ENCODE peak calls at places on chromosomes 5 and 9, in ten cellular contexts. One of them, this sample, is unnamed.

GRCh38 chr5:122755740-122756139 is 19.1 kb upstream of the SNX2 start:
- DNase-seq in Calu3: no peak
- DNase-seq in stimulated activated CD4-positive, alpha-beta T cell treated with anti-CD3 and anti-CD28 coated beads, Interleukin-4, amount 100 ng/mL, for 48 hours: no peak
- DNase-seq in GM20000: no peak
- DNase-seq in Jurkat, Clone E6-1: no peak
- DNase-seq in H7: no peak
- DNase-seq in CD8-positive, alpha-beta memory T cell: no peak
- DNase-seq in AG04450: no peak
- DNase-seq in brain microvascular endothelial cell: no peak
- DNase-seq in EH: peak; percentile 7
- DNase-seq in this sample: no peak

GRCh38 chr9:138038244-138038671 is 160.7 kb downstream of the CACNA1B start:
- DNase-seq in Calu3: no peak
- DNase-seq in stimulated activated CD4-positive, alpha-beta T cell treated with anti-CD3 and anti-CD28 coated beads, Interleukin-4, amount 100 ng/mL, for 48 hours: no peak
- DNase-seq in GM20000: no peak
- DNase-seq in Jurkat, Clone E6-1: no peak
- DNase-seq in H7: no peak
- DNase-seq in CD8-positive, alpha-beta memory T cell: no peak
- DNase-seq in AG04450: no peak
- DNase-seq in brain microvascular endothelial cell: no peak
- DNase-seq in EH: no peak
- DNase-seq in this sample: no peak

GRCh38 chr5:31886206-31886605 is 247.3 kb downstream of the PDZD2 start:
- DNase-seq in Calu3: no peak
- DNase-seq in stimulated activated CD4-positive, alpha-beta T cell treated with anti-CD3 and anti-CD28 coated beads, Interleukin-4, amount 100 ng/mL, for 48 hours: no peak
- DNase-seq in GM20000: no peak
- DNase-seq in Jurkat, Clone E6-1: no peak
- DNase-seq in H7: no peak
- DNase-seq in CD8-positive, alpha-beta memory T cell: no peak
- DNase-seq in AG04450: no peak
- DNase-seq in brain microvascular endothelial cell: no peak
- DNase-seq in EH: no peak
- DNase-seq in this sample: no peak

GRCh38 chr5:74919487-74919886 is 53.3 kb upstream of the FAM169A start:
- DNase-seq in Calu3: no peak
- DNase-seq in stimulated activated CD4-positive, alpha-beta T cell treated with anti-CD3 and anti-CD28 coated beads, Interleukin-4, amount 100 ng/mL, for 48 hours: no peak
- DNase-seq in GM20000: peak; percentile 59
- DNase-seq in Jurkat, Clone E6-1: peak; percentile 47
- DNase-seq in H7: peak; percentile 76
- DNase-seq in CD8-positive, alpha-beta memory T cell: no peak
- DNase-seq in AG04450: peak; percentile 18
- DNase-seq in brain microvascular endothelial cell: peak; percentile 36
- DNase-seq in EH: peak; percentile 75
- DNase-seq in this sample: no peak

GRCh38 chr5:116382874-116383266 is 191.8 kb downstream of the SEMA6A start:
- DNase-seq in Calu3: no peak
- DNase-seq in stimulated activated CD4-positive, alpha-beta T cell treated with anti-CD3 and anti-CD28 coated beads, Interleukin-4, amount 100 ng/mL, for 48 hours: no peak
- DNase-seq in GM20000: no peak
- DNase-seq in Jurkat, Clone E6-1: no peak
- DNase-seq in H7: no peak
- DNase-seq in CD8-positive, alpha-beta memory T cell: no peak
- DNase-seq in AG04450: no peak
- DNase-seq in brain microvascular endothelial cell: no peak
- DNase-seq in EH: no peak
- DNase-seq in this sample: no peak

GRCh38 chr9:79817469-79818004 is 245.8 kb downstream of the TLE4 start:
- DNase-seq in Calu3: no peak
- DNase-seq in stimulated activated CD4-positive, alpha-beta T cell treated with anti-CD3 and anti-CD28 coated beads, Interleukin-4, amount 100 ng/mL, for 48 hours: no peak
- DNase-seq in GM20000: peak; percentile 42
- DNase-seq in Jurkat, Clone E6-1: no peak
- DNase-seq in H7: peak; percentile 7
- DNase-seq in CD8-positive, alpha-beta memory T cell: no peak
- DNase-seq in AG04450: no peak
- DNase-seq in brain microvascular endothelial cell: peak; percentile 7
- DNase-seq in EH: no peak
- DNase-seq in this sample: no peak

GRCh38 chr5:119532637-119533036 is 80.3 kb downstream of the HSD17B4 start:
- DNase-seq in Calu3: no peak
- DNase-seq in stimulated activated CD4-positive, alpha-beta T cell treated with anti-CD3 and anti-CD28 coated beads, Interleukin-4, amount 100 ng/mL, for 48 hours: no peak
- DNase-seq in GM20000: no peak
- DNase-seq in Jurkat, Clone E6-1: no peak
- DNase-seq in H7: no peak
- DNase-seq in CD8-positive, alpha-beta memory T cell: no peak
- DNase-seq in AG04450: no peak
- DNase-seq in brain microvascular endothelial cell: no peak
- DNase-seq in EH: no peak
- DNase-seq in this sample: no peak

GRCh38 chr9:13817754-13818278 is 496.1 kb downstream of the NFIB start:
- DNase-seq in Calu3: no peak
- DNase-seq in stimulated activated CD4-positive, alpha-beta T cell treated with anti-CD3 and anti-CD28 coated beads, Interleukin-4, amount 100 ng/mL, for 48 hours: no peak
- DNase-seq in GM20000: no peak
- DNase-seq in Jurkat, Clone E6-1: no peak
- DNase-seq in H7: no peak
- DNase-seq in CD8-positive, alpha-beta memory T cell: no peak
- DNase-seq in AG04450: no peak
- DNase-seq in brain microvascular endothelial cell: no peak
- DNase-seq in EH: no peak
- DNase-seq in this sample: no peak

GRCh38 chr5:149345892-149346222 is 558 bp downstream of the GRPEL2 start:
- DNase-seq in Calu3: peak; percentile 19
- DNase-seq in stimulated activated CD4-positive, alpha-beta T cell treated with anti-CD3 and anti-CD28 coated beads, Interleukin-4, amount 100 ng/mL, for 48 hours: no peak
- DNase-seq in GM20000: no peak
- DNase-seq in Jurkat, Clone E6-1: no peak
- DNase-seq in H7: peak; percentile 65
- DNase-seq in CD8-positive, alpha-beta memory T cell: no peak
- DNase-seq in AG04450: no peak
- DNase-seq in brain microvascular endothelial cell: no peak
- DNase-seq in EH: peak; percentile 59
- DNase-seq in this sample: no peak

GRCh38 chr5:144309265-144309664 is 138.6 kb downstream of the KCTD16 start:
- DNase-seq in Calu3: no peak
- DNase-seq in stimulated activated CD4-positive, alpha-beta T cell treated with anti-CD3 and anti-CD28 coated beads, Interleukin-4, amount 100 ng/mL, for 48 hours: no peak
- DNase-seq in GM20000: no peak
- DNase-seq in Jurkat, Clone E6-1: no peak
- DNase-seq in H7: no peak
- DNase-seq in CD8-positive, alpha-beta memory T cell: no peak
- DNase-seq in AG04450: no peak
- DNase-seq in brain microvascular endothelial cell: no peak
- DNase-seq in EH: peak; percentile 56
- DNase-seq in this sample: no peak

GRCh38 chr9:87569008-87569908 is 71.6 kb downstream of the DAPK1 start:
- DNase-seq in Calu3: no peak
- DNase-seq in stimulated activated CD4-positive, alpha-beta T cell treated with anti-CD3 and anti-CD28 coated beads, Interleukin-4, amount 100 ng/mL, for 48 hours: no peak
- DNase-seq in GM20000: no peak
- DNase-seq in Jurkat, Clone E6-1: peak; percentile 49
- DNase-seq in H7: no peak
- DNase-seq in CD8-positive, alpha-beta memory T cell: no peak
- DNase-seq in AG04450: no peak
- DNase-seq in brain microvascular endothelial cell: peak; percentile 15
- DNase-seq in EH: no peak
- DNase-seq in this sample: no peak

GRCh38 chr5:191036-191948 is at the start of gene LRRC14B:
- DNase-seq in Calu3: peak; percentile 21
- DNase-seq in stimulated activated CD4-positive, alpha-beta T cell treated with anti-CD3 and anti-CD28 coated beads, Interleukin-4, amount 100 ng/mL, for 48 hours: no peak
- DNase-seq in GM20000: peak; percentile 70
- DNase-seq in Jurkat, Clone E6-1: no peak
- DNase-seq in H7: peak; percentile 69
- DNase-seq in CD8-positive, alpha-beta memory T cell: no peak
- DNase-seq in AG04450: no peak
- DNase-seq in brain microvascular endothelial cell: no peak
- DNase-seq in EH: no peak
- DNase-seq in this sample: no peak

GRCh38 chr5:13831236-13831810 is 113.2 kb downstream of the DNAH5 start:
- DNase-seq in Calu3: no peak
- DNase-seq in stimulated activated CD4-positive, alpha-beta T cell treated with anti-CD3 and anti-CD28 coated beads, Interleukin-4, amount 100 ng/mL, for 48 hours: no peak
- DNase-seq in GM20000: no peak
- DNase-seq in Jurkat, Clone E6-1: no peak
- DNase-seq in H7: no peak
- DNase-seq in CD8-positive, alpha-beta memory T cell: no peak
- DNase-seq in AG04450: peak; percentile 29
- DNase-seq in brain microvascular endothelial cell: no peak
- DNase-seq in EH: peak; percentile 8
- DNase-seq in this sample: no peak

GRCh38 chr5:131999041-131999440 is 12.4 kb downstream of the ACSL6 start:
- DNase-seq in Calu3: no peak
- DNase-seq in stimulated activated CD4-positive, alpha-beta T cell treated with anti-CD3 and anti-CD28 coated beads, Interleukin-4, amount 100 ng/mL, for 48 hours: no peak
- DNase-seq in GM20000: no peak
- DNase-seq in Jurkat, Clone E6-1: no peak
- DNase-seq in H7: no peak
- DNase-seq in CD8-positive, alpha-beta memory T cell: no peak
- DNase-seq in AG04450: no peak
- DNase-seq in brain microvascular endothelial cell: no peak
- DNase-seq in EH: no peak
- DNase-seq in this sample: no peak